ENCODE peak calls at places on chromosomes 16 and 17, in ten cellular contexts. Y is tibial artery, P is cardiac muscle cell, D is H9, L is breast epithelium, E is MM.1S, W is GM12865, Z is heart left ventricle, S is AG09319, J is cardiac fibroblast. X is an unnamed sample.
A peak's percentile ranks its signal among the peaks of the same experiment; 100 is the strongest.

GRCh38 chr16:4056161-4057105 is 59.8 kb downstream of the ADCY9 start:
- DNase-seq in P (no peak), S (no peak), L (no peak), Y (no peak), E (no peak), J (no peak), D (no peak), Z (no peak), W (peak; percentile 5), X (no peak)

GRCh38 chr17:60525624-60526514 is at the start of gene APPBP2:
- DNase-seq in P (peak; percentile 91), S (peak; percentile 71), W (peak; percentile 81), Z (peak; percentile 88), Y (peak; percentile 85), D (peak; percentile 91), E (peak; percentile 74), L (peak; percentile 79), J (peak; percentile 93), X (peak; percentile 78)

GRCh38 chr16:22323998-22324786 is 27.0 kb downstream of the POLR3E start:
- DNase-seq in Z (no peak), S (no peak), L (no peak), D (no peak), Y (no peak), E (no peak), P (no peak), J (no peak), W (no peak), X (no peak)

GRCh38 chr17:8152112-8152775 is at the start of gene PER1:
- DNase-seq in E (peak; percentile 88), P (peak; percentile 96), S (peak; percentile 89), W (peak; percentile 94), Z (peak; percentile 96), J (peak; percentile 99), D (peak; percentile 99), Y (peak; percentile 98), L (peak; percentile 97), X (peak; percentile 95)

GRCh38 chr16:29141586-29142324 is 156.9 kb downstream of the LAT start:
- DNase-seq in Z (no peak), S (no peak), J (no peak), Y (peak; percentile 13), L (no peak), W (no peak), D (no peak), E (no peak), P (no peak), X (no peak)

GRCh38 chr17:17363638-17364337 is 60.6 kb downstream of the NT5M start:
- DNase-seq in D (peak; percentile 40), S (no peak), W (no peak), Z (no peak), L (no peak), Y (no peak), J (no peak), P (no peak), E (no peak), X (no peak)

GRCh38 chr17:34254651-34255380 is at the start of gene CCL2:
- DNase-seq in Y (peak; percentile 85), J (peak; percentile 95), W (no peak), E (peak; percentile 32), L (peak; percentile 65), D (peak; percentile 89), S (peak; percentile 48), Z (peak; percentile 82), P (peak; percentile 52), X (no peak)

GRCh38 chr17:2227025-2227699 is 76.4 kb downstream of the SMG6 start:
- DNase-seq in J (no peak), Z (no peak), P (no peak), W (no peak), L (no peak), D (no peak), E (no peak), S (no peak), Y (no peak), X (no peak)

DNA sequence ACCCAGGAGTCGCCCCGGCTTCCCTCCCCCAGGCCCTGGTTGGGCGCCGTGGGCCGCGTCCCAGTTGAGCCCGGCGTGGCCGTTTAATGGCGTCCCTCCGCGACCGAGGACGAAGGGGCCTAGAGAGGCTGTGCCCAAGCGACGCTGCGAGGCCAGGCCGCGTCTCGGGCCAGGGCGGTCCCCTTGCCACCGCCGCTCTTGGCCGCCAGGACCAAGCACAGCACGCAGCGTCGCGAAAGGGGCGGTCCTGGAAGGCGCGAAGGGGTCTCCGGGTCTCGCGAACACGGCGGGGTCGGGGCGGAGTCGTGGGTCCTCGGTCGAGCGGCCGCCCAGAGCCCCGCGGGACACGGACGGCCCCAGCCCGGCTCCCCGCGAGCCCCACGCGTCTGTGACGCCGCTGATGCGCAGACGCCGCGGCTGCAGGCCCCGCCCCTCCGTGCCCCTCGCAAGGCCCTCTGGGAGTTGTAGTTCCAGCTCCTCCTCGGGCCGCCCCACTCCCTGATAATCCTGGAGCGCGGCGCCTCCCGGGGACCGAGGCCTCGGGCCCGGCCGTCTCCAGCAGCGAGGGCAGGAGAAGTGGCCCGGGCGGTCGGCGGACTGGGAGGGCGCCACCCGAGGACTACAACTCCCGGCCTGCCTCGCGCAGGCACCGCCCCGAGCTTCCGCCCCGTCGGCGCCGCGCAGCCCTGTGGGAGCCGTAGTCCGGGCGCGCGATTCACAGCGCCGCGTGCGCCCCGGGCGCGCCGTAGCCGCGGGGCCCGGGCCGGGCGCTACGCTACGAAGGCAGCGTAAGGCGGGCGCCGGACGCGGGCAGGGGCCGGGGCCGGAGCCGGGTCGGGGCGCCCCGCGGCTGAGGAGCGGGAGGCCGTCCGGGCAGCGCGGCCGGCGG is at the start of gene CAPN15:
- DNase-seq in S (peak; percentile 69), D (peak; percentile 79), Y (peak; percentile 78), W (peak; percentile 92), Z (peak; percentile 88), J (peak; percentile 95), E (peak; percentile 88), P (peak; percentile 92), L (peak; percentile 82), X (peak; percentile 95)
- TF ChIP-seq CTCF in S (no peak), D (peak; percentile 45), Y (peak; percentile 33), W (no peak), Z (no peak), J (peak; percentile 2), E (no peak), P (no peak), L (peak; percentile 62), X (no peak)

GRCh38 chr17:66625321-66625767 is 209.6 kb upstream of the CACNG5 start:
- DNase-seq in E (peak; percentile 17), Z (no peak), Y (no peak), D (no peak), L (no peak), W (peak; percentile 16), S (no peak), P (no peak), J (peak; percentile 45), X (no peak)
- TF ChIP-seq CTCF in E (peak; percentile 38), Z (peak; percentile 30), Y (peak; percentile 37), D (peak; percentile 71), L (peak; percentile 44), W (peak; percentile 15), S (peak; percentile 30), P (peak; percentile 41), J (peak; percentile 43), X (no peak)

GRCh38 chr17:43897827-43898226 is 9.5 kb downstream of the MPP2 start:
- DNase-seq in L (peak; percentile 84), J (no peak), Y (no peak), W (no peak), E (no peak), D (no peak), P (no peak), Z (no peak), S (no peak), X (no peak)

GRCh38 chr17:43902190-43902589 is 5.1 kb downstream of the MPP2 start:
- DNase-seq in E (no peak), S (no peak), W (no peak), D (no peak), P (no peak), J (no peak), L (no peak), Y (no peak), Z (no peak), X (no peak)

GRCh38 chr17:43900858-43901754 is 6.2 kb downstream of the MPP2 start:
- DNase-seq in Y (no peak), Z (no peak), W (no peak), D (peak; percentile 59), E (no peak), L (no peak), S (no peak), P (no peak), J (no peak), X (no peak)

GRCh38 chr17:43898446-43898845 is 8.9 kb downstream of the MPP2 start:
- DNase-seq in S (no peak), L (no peak), W (no peak), Z (no peak), P (no peak), D (no peak), J (no peak), E (no peak), Y (no peak), X (no peak)

DNA sequence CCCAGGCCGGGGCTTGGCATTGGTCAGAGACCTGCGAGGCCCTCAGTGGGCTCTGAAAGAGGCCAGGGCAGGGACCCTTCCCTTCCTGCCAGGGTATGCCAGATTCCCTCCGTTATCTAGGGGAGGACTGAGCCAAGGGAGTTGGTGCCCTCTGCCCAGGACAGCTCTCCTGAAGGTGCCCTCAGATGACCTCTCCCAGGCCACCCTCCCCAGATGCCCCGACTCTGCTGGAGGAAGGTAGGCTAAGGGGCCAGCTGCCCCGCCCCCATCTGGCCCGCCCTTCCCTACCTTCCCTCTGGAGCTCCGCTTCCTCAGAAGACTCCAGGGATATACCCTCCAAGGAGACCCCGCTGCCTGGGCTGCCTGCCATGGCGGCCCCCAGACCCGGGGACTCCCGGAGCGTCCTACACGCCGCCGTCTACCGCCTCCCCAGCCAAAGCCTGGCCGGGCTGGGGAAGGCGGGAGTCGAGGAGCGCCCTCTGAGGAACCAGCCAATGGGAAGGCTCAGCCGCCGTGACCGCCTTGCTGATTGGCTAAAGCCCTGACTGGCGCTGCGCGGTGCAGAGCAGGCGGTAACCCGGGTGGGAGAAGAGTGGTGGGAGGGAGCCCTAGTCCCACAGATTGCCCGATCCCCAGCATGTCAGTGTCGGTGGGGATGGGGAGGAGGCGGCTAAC is 7.0 kb downstream of the MPP2 start:
- DNase-seq in J (peak; percentile 76), Y (peak; percentile 69), W (peak; percentile 74), E (peak; percentile 80), L (peak; percentile 82), Z (peak; percentile 86), S (no peak), P (peak; percentile 95), D (peak; percentile 96), X (peak; percentile 90)
- TF ChIP-seq CTCF in J (no peak), Y (no peak), W (no peak), E (no peak), L (no peak), Z (no peak), S (no peak), P (no peak), D (no peak), X (no peak)

GRCh38 chr17:6427284-6427781 is 7.6 kb downstream of the AIPL1 start:
- DNase-seq in D (no peak), E (peak; percentile 87), W (peak; percentile 74), L (no peak), S (no peak), J (peak; percentile 22), Z (no peak), P (no peak), Y (no peak), X (peak; percentile 55)

GRCh38 chr17:6428207-6428965 is 6.5 kb downstream of the AIPL1 start:
- DNase-seq in Y (no peak), J (no peak), W (no peak), S (no peak), D (no peak), P (no peak), L (no peak), Z (no peak), E (no peak), X (no peak)

GRCh38 chr17:6423931-6424330 is 11.0 kb downstream of the AIPL1 start:
- DNase-seq in E (no peak), L (no peak), S (no peak), P (no peak), D (no peak), W (no peak), J (no peak), Z (no peak), Y (no peak), X (no peak)

GRCh38 chr17:6425407-6425806 is 9.5 kb downstream of the AIPL1 start:
- DNase-seq in J (no peak), D (no peak), Z (no peak), E (no peak), L (no peak), S (no peak), W (no peak), P (no peak), Y (no peak), X (no peak)

GRCh38 chr17:6426356-6427101 is 8.4 kb downstream of the AIPL1 start:
- DNase-seq in Y (no peak), E (no peak), Z (no peak), W (no peak), L (no peak), P (no peak), S (no peak), J (no peak), D (no peak), X (no peak)
- TF ChIP-seq CTCF in Y (no peak), E (no peak), Z (no peak), W (no peak), L (no peak), P (no peak), S (no peak), J (no peak), D (no peak), X (no peak)